ENCODE peak calls at places on chromosome 18, in eight cellular contexts. One of them, this sample, is unnamed.

GRCh38 chr18:10379511-10379910 is 74.9 kb upstream of the APCDD1 start:
- DNase-seq in H54: no peak
- DNase-seq in M059J: peak; percentile 74
- DNase-seq in neuronal stem cell: no peak
- DNase-seq in adrenal gland: no peak
- DNase-seq in transverse colon: no peak
- DNase-seq in bronchial epithelial cell: peak; percentile 82
- DNase-seq in fibroblast of the aortic adventitia: no peak
- DNase-seq in this sample: no peak

GRCh38 chr18:37243756-37244155 is 321.8 kb downstream of the CELF4 start:
- DNase-seq in bronchial epithelial cell: no peak
- DNase-seq in adrenal gland: no peak
- DNase-seq in H54: no peak
- DNase-seq in fibroblast of the aortic adventitia: no peak
- DNase-seq in neuronal stem cell: no peak
- DNase-seq in M059J: no peak
- DNase-seq in transverse colon: no peak
- DNase-seq in this sample: no peak

GRCh38 chr18:58793361-58793760 is 71.3 kb upstream of the ZNF532 start:
- DNase-seq in H54: peak; percentile 28
- DNase-seq in neuronal stem cell: no peak
- DNase-seq in M059J: peak; percentile 89
- DNase-seq in adrenal gland: no peak
- DNase-seq in fibroblast of the aortic adventitia: peak; percentile 94
- DNase-seq in transverse colon: no peak
- DNase-seq in bronchial epithelial cell: peak; percentile 97
- DNase-seq in this sample: no peak

GRCh38 chr18:73511751-73512525 is 635.7 kb downstream of the FBXO15 start:
- DNase-seq in transverse colon: no peak
- DNase-seq in M059J: peak; percentile 30
- DNase-seq in bronchial epithelial cell: no peak
- DNase-seq in adrenal gland: no peak
- DNase-seq in H54: no peak
- DNase-seq in neuronal stem cell: no peak
- DNase-seq in fibroblast of the aortic adventitia: peak; percentile 73
- DNase-seq in this sample: no peak

GRCh38 chr18:23539911-23540475 is 36.7 kb downstream of the RMC1 start:
- DNase-seq in transverse colon: no peak
- DNase-seq in H54: no peak
- DNase-seq in bronchial epithelial cell: no peak
- DNase-seq in fibroblast of the aortic adventitia: no peak
- DNase-seq in adrenal gland: no peak
- DNase-seq in M059J: no peak
- DNase-seq in neuronal stem cell: no peak
- DNase-seq in this sample: no peak

GRCh38 chr18:57959278-57959677 is 84.7 kb upstream of the NEDD4L start:
- DNase-seq in H54: peak; percentile 42
- DNase-seq in adrenal gland: peak; percentile 33
- DNase-seq in fibroblast of the aortic adventitia: peak; percentile 36
- DNase-seq in M059J: peak; percentile 86
- DNase-seq in transverse colon: peak; percentile 53
- DNase-seq in bronchial epithelial cell: peak; percentile 83
- DNase-seq in neuronal stem cell: peak; percentile 17
- DNase-seq in this sample: peak; percentile 49

GRCh38 chr18:24868760-24869237 is 408.4 kb downstream of the HRH4 start:
- DNase-seq in bronchial epithelial cell: peak; percentile 5
- DNase-seq in H54: no peak
- DNase-seq in M059J: peak; percentile 91
- DNase-seq in fibroblast of the aortic adventitia: no peak
- DNase-seq in neuronal stem cell: no peak
- DNase-seq in transverse colon: no peak
- DNase-seq in adrenal gland: no peak
- DNase-seq in this sample: no peak

GRCh38 chr18:68431111-68431921 is 283.6 kb downstream of the TMX3 start:
- DNase-seq in adrenal gland: no peak
- DNase-seq in H54: no peak
- DNase-seq in M059J: peak; percentile 81
- DNase-seq in fibroblast of the aortic adventitia: no peak
- DNase-seq in transverse colon: no peak
- DNase-seq in neuronal stem cell: no peak
- DNase-seq in bronchial epithelial cell: no peak
- DNase-seq in this sample: no peak

GRCh38 chr18:24031916-24032315 is 17.4 kb downstream of the TTC39C start:
- DNase-seq in M059J: no peak
- DNase-seq in fibroblast of the aortic adventitia: no peak
- DNase-seq in adrenal gland: no peak
- DNase-seq in neuronal stem cell: no peak
- DNase-seq in H54: no peak
- DNase-seq in transverse colon: no peak
- DNase-seq in bronchial epithelial cell: no peak
- DNase-seq in this sample: no peak

GRCh38 chr18:42339324-42339723 is 384.3 kb downstream of the PIK3C3 start:
- DNase-seq in neuronal stem cell: no peak
- DNase-seq in M059J: peak; percentile 34
- DNase-seq in transverse colon: no peak
- DNase-seq in adrenal gland: no peak
- DNase-seq in fibroblast of the aortic adventitia: no peak
- DNase-seq in bronchial epithelial cell: peak; percentile 1
- DNase-seq in H54: no peak
- DNase-seq in this sample: no peak

GRCh38 chr18:49168970-49169619 is 218.3 kb upstream of the SMAD7 start:
- DNase-seq in fibroblast of the aortic adventitia: no peak
- DNase-seq in transverse colon: peak; percentile 31
- DNase-seq in adrenal gland: no peak
- DNase-seq in neuronal stem cell: no peak
- DNase-seq in M059J: no peak
- DNase-seq in bronchial epithelial cell: peak; percentile 41
- DNase-seq in H54: no peak
- DNase-seq in this sample: no peak

GRCh38 chr18:75160315-75160714 is 48.6 kb downstream of the PTGR3 start:
- DNase-seq in neuronal stem cell: no peak
- DNase-seq in H54: no peak
- DNase-seq in transverse colon: no peak
- DNase-seq in bronchial epithelial cell: no peak
- DNase-seq in M059J: no peak
- DNase-seq in fibroblast of the aortic adventitia: peak; percentile 14
- DNase-seq in adrenal gland: no peak
- DNase-seq in this sample: no peak

GRCh38 chr18:62841405-62841804 is 126.1 kb downstream of the PHLPP1 start:
- DNase-seq in transverse colon: no peak
- DNase-seq in fibroblast of the aortic adventitia: no peak
- DNase-seq in bronchial epithelial cell: no peak
- DNase-seq in neuronal stem cell: no peak
- DNase-seq in M059J: no peak
- DNase-seq in adrenal gland: no peak
- DNase-seq in H54: no peak
- DNase-seq in this sample: no peak

GRCh38 chr18:5909130-5909529 is 13.8 kb upstream of the TMEM200C start:
- DNase-seq in fibroblast of the aortic adventitia: peak; percentile 57
- DNase-seq in bronchial epithelial cell: no peak
- DNase-seq in H54: no peak
- DNase-seq in neuronal stem cell: no peak
- DNase-seq in transverse colon: no peak
- DNase-seq in M059J: no peak
- DNase-seq in adrenal gland: no peak
- DNase-seq in this sample: no peak

GRCh38 chr18:12359515-12359927 is 17.5 kb downstream of the AFG3L2 start:
- DNase-seq in adrenal gland: no peak
- DNase-seq in H54: no peak
- DNase-seq in fibroblast of the aortic adventitia: peak; percentile 56
- DNase-seq in neuronal stem cell: no peak
- DNase-seq in bronchial epithelial cell: peak; percentile 43
- DNase-seq in M059J: no peak
- DNase-seq in transverse colon: no peak
- DNase-seq in this sample: no peak